ENCODE peak calls at places on chromosomes 2 and 18, in eight cellular contexts. T is progenitor cell of endocrine pancreas; U is activated effector memory CD4-positive, alpha-beta T cell treated with anti-CD3 and anti-CD28 coated beads, Interleukin-2, amount 50 U/mL, for 16 hours; Z is CD4-positive, alpha-beta T cell; Y is frontal cortex; M is GM12864; J is fibroblast of mammary gland; G is kidney tubule cell. E is an unnamed sample.

GRCh38 chr2:170369894-170370293 is 191.9 kb downstream of the MYO3B start:
- DNase-seq in T (no peak), U (no peak), Z (no peak), Y (no peak), M (no peak), J (peak), G (peak), E (no peak)

GRCh38 chr2:65465857-65466256 is 33.5 kb upstream of the SPRED2 start:
- DNase-seq in T (no peak), U (no peak), Z (no peak), Y (no peak), M (no peak), J (peak), G (no peak), E (no peak)

GRCh38 chr2:105038383-105039061 is 653 bp downstream of the MRPS9 start:
- DNase-seq in T (no peak), U (no peak), Z (no peak), Y (no peak), M (no peak), J (peak), G (no peak), E (no peak)

GRCh38 chr2:237122214-237122666 is 36.6 kb downstream of the COPS8 start:
- DNase-seq in T (peak), U (peak), Z (peak), Y (no peak), M (peak), J (peak), G (peak), E (no peak)

GRCh38 chr18:48330016-48330991 is 78.9 kb downstream of the ZBTB7C start:
- DNase-seq in T (no peak), U (no peak), Z (no peak), Y (no peak), M (no peak), J (peak), G (peak), E (no peak)

GRCh38 chr18:66066191-66066590 is 315.4 kb downstream of the CDH7 start:
- DNase-seq in T (no peak), U (no peak), Z (no peak), Y (no peak), M (no peak), J (no peak), G (no peak), E (no peak)

GRCh38 chr2:45237850-45238542 is 228.7 kb upstream of the SIX2 start:
- DNase-seq in T (no peak), U (no peak), Z (no peak), Y (no peak), M (no peak), J (peak), G (peak), E (no peak)

GRCh38 chr2:151361674-151362380 is 4.4 kb downstream of the TNFAIP6 start:
- DNase-seq in T (no peak), U (no peak), Z (no peak), Y (no peak), M (no peak), J (peak), G (peak), E (no peak)